ENCODE peak calls at places on chromosomes 11 and 22, in eight cellular contexts. A is ascending aorta, O is heart right ventricle, G is neural progenitor cell, K is AG10803, V is GM12865, L is choroid plexus epithelial cell, S is testis. H is an unnamed sample.

GRCh38 chr22:46731246-46732040 is 6.6 kb downstream of the CERK start:
- DNase-seq in L (no peak), S (peak; percentile 69), O (peak; percentile 65), V (no peak), G (peak; percentile 65), K (peak; percentile 39), A (no peak), H (no peak)

GRCh38 chr11:2737226-2737590 is 37.4 kb upstream of the KCNQ1OT1 start:
- DNase-seq in K (no peak), L (no peak), G (no peak), O (peak; percentile 9), A (no peak), V (no peak), S (no peak), H (no peak)

GRCh38 chr11:73931039-73931645 is 19.7 kb upstream of the DNAJB13 start:
- DNase-seq in V (peak; percentile 45), S (peak; percentile 61), O (no peak), L (peak; percentile 95), A (no peak), G (peak; percentile 86), K (peak; percentile 77), H (peak; percentile 78)

GRCh38 chr11:14585438-14585837 is 58.2 kb upstream of the PDE3B start:
- DNase-seq in V (no peak), O (no peak), S (no peak), L (no peak), A (no peak), K (no peak), G (no peak), H (no peak)

GRCh38 chr11:75267171-75267970 is 26.8 kb downstream of the TPBGL start:
- DNase-seq in K (no peak), L (no peak), G (no peak), S (no peak), A (no peak), O (no peak), V (no peak), H (peak; percentile 32)

GRCh38 chr11:125276635-125277008 is 112.1 kb downstream of the PKNOX2 start:
- DNase-seq in G (no peak), A (no peak), L (no peak), S (no peak), O (no peak), K (no peak), V (no peak), H (no peak)

GRCh38 chr11:46808804-46809431 is 37.2 kb downstream of the CKAP5 start:
- DNase-seq in V (peak; percentile 8), L (peak; percentile 78), O (no peak), S (no peak), A (no peak), K (peak; percentile 41), G (no peak), H (peak; percentile 40)

GRCh38 chr11:103682318-103683184 is 353.9 kb upstream of the DDI1 start:
- DNase-seq in A (peak; percentile 83), S (peak; percentile 80), O (peak; percentile 25), K (peak; percentile 85), V (peak; percentile 81), G (peak; percentile 82), L (peak; percentile 91), H (peak; percentile 66)

GRCh38 chr11:65428578-65429068 is 6.0 kb downstream of the NEAT1 start:
- DNase-seq in A (peak; percentile 70), G (no peak), L (no peak), S (peak; percentile 48), K (no peak), V (peak; percentile 71), O (no peak), H (no peak)

GRCh38 chr11:67369801-67370284 is 3.6 kb downstream of the CLCF1 start:
- DNase-seq in S (no peak), V (no peak), L (peak; percentile 65), A (no peak), G (no peak), O (no peak), K (no peak), H (no peak)

GRCh38 chr11:46001427-46002049 is 79.1 kb downstream of the LARGE2 start:
- DNase-seq in S (no peak), K (peak; percentile 80), G (peak; percentile 37), V (no peak), L (peak; percentile 75), O (no peak), A (no peak), H (no peak)

GRCh38 chr11:127890026-127890611 is 697.2 kb downstream of the ETS1 start:
- DNase-seq in L (no peak), K (peak; percentile 36), A (no peak), V (no peak), G (no peak), S (no peak), O (no peak), H (no peak)

GRCh38 chr11:70656293-70656692 is 258.0 kb downstream of the CTTN start:
- DNase-seq in K (no peak), O (no peak), S (no peak), A (no peak), L (no peak), G (no peak), V (no peak), H (no peak)

GRCh38 chr11:10005955-10006525 is 288.0 kb downstream of the SBF2 start:
- DNase-seq in K (no peak), S (no peak), L (no peak), V (no peak), G (no peak), A (no peak), O (no peak), H (no peak)

GRCh38 chr22:17941501-17942406 is 82.6 kb downstream of the MICAL3 start:
- DNase-seq in G (no peak), A (no peak), L (no peak), K (no peak), S (no peak), V (no peak), O (no peak), H (no peak)

GRCh38 chr11:126375726-126376125 is 20.2 kb downstream of the ST3GAL4 start:
- DNase-seq in G (no peak), V (no peak), O (no peak), A (peak; percentile 39), K (no peak), L (no peak), S (no peak), H (no peak)

GRCh38 chr11:1238767-1239595 is 16.1 kb downstream of the MUC5B start:
- DNase-seq in K (no peak), A (no peak), L (no peak), G (peak; percentile 86), S (no peak), O (no peak), V (no peak), H (no peak)

DNA sequence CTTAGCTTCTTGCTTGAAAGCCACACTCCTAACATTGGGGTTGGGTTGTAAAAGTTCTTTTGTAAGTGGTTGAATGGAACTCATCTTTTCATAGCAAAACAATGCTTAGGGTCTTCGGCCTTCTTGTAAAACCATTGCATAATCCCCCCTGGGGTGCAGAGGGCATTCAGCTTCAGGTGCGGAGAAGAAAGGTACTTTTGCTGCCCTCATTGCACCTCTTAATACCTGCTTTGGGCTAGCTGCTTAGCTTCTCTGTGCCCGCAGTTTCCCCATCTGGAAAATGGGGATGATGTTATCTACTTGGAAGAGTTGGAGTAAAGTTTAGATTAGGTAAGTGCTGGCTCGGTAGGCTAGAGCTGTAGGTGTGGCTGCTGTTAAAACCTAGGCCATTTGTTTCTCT is 10.1 kb downstream of the TEAD1 start:
- DNase-seq in S (no peak), K (no peak), L (no peak), A (no peak), O (no peak), G (no peak), V (no peak), H (no peak)
- H3K4me3 ChIP-seq in S (no peak overlapping the region), K (no peak overlapping the region), L (no peak overlapping the region), A (no peak overlapping the region), O (no peak overlapping the region), G (no peak overlapping the region), V (no peak overlapping the region), H (no peak overlapping the region)

GRCh38 chr11:44727373-44728084 is 767 bp downstream of the TSPAN18 start:
- DNase-seq in V (peak; percentile 81), K (peak; percentile 70), G (peak; percentile 94), A (peak; percentile 82), L (peak; percentile 70), S (peak; percentile 89), O (peak; percentile 92), H (peak; percentile 46)

GRCh38 chr11:44728085-44728410 is 1.3 kb downstream of the TSPAN18 start:
- DNase-seq in L (no peak), A (no peak), V (no peak), K (no peak), O (no peak), G (no peak), S (no peak), H (no peak)

GRCh38 chr11:44728491-44728910 is 1.7 kb downstream of the TSPAN18 start:
- DNase-seq in V (no peak), O (no peak), A (no peak), K (no peak), G (peak; percentile 75), L (no peak), S (no peak), H (no peak)

GRCh38 chr11:44726278-44727113 is at the start of gene TSPAN18:
- DNase-seq in G (peak; percentile 90), L (no peak), A (no peak), V (peak; percentile 86), K (no peak), S (no peak), O (peak; percentile 53), H (no peak)

GRCh38 chr11:44727114-44727372 is 281 bp downstream of the TSPAN18 start:
- DNase-seq in O (no peak), S (no peak), A (no peak), G (no peak), V (no peak), K (no peak), L (no peak), H (no peak)
- H3K4me3 ChIP-seq in O (peak overlapping the region; percentile 88), S (peak overlapping the region; percentile 53), A (peak overlapping the region; percentile 55), G (peak overlapping the region; percentile 97), V (peak overlapping the region; percentile 52), K (peak overlapping the region; percentile 61), L (no peak overlapping the region), H (no peak overlapping the region)

GRCh38 chr11:69123593-69124545 is 31.9 kb upstream of the SMIM38 start:
- DNase-seq in L (no peak), A (no peak), S (no peak), O (no peak), G (no peak), V (no peak), K (no peak), H (no peak)
- H3K4me3 ChIP-seq in L (no peak overlapping the region), A (no peak overlapping the region), S (no peak overlapping the region), O (no peak overlapping the region), G (peak overlapping the region; percentile 38), V (no peak overlapping the region), K (no peak overlapping the region), H (no peak overlapping the region)

DNA sequence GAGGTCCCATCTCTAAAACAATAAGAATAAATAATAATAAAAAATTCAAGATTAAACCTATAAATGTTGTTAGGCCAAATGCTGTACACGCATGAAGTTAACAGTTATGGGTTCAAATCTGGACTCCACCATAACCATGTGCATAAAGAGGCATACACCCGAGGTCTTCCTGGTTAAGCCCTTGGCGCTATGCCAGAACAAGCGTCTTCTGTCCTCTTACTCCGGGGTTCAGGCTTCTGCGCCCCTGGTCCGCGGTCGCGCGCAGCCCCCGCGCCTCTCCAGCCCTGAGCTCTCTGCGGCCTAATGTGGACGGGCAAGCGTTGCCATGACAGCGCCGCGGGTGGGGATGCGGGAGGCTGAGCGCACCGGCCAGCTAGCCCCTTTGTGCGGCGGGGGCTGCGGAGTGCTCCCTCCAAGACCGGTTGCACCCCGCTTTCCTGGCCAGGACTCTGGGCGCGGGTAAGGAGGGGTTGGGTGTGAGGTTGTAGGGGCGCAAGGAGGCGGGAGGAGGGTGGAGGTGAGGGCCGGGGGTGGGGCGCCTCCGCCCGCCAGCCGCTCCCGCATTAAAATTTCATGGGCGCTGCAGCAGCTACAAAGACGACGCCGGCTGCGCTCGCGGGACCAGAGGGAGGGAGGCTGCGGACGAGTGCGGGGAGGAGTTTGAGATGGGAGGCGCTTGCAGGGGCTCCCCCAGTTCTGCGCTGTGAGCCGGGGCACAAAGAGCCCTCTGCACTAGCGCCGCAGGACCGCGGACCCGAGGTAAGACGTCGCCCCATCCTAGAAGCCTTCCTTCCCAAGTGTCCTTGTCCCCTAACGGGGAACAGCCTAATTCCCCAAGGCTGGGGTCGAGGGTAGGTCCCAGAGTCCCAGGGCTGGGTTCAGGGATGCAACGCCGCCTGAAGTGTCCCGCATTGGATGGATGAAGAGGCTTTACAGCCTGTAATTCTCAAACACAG is at the start of gene MIAT:
- DNase-seq in A (no peak), O (no peak), G (peak; percentile 89), V (peak; percentile 63), L (no peak), S (no peak), K (no peak), H (no peak)
- H3K4me3 ChIP-seq in A (peak within 1 kb of the TSS; percentile 36), O (peak within 1 kb of the TSS; percentile 26), G (peak within 1 kb of the TSS; percentile 97), V (peak within 1 kb of the TSS; percentile 64), L (peak within 1 kb of the TSS; percentile 32), S (peak within 1 kb of the TSS; percentile 19), K (peak within 1 kb of the TSS; percentile 57), H (peak within 1 kb of the TSS; percentile 54)

H was measured in Jurkat, Clone E6-1.